ENCODE peak calls at places on chromosomes 2 and 18, in ten cellular contexts. X is immature natural killer cell; C is brain microvascular endothelial cell; I is RWPE1; Q is uterus; P is mesothelial cell of epicardium; J is cardiac fibroblast; F is sciatic nerve; K is posterior vena cava; O is activated T-helper 2 cell treated with anti-CD3 and anti-CD28 coated beads, Interferon-gamma antibody, Interleukin-2, Interleukin-4, amounts not matched to agents 10 μg/mL and 5 μg/mL and 100 μg/mL, durations not matched to agents 14 hours and 24 hours and 36 hours. A is an unnamed sample.

GRCh38 chr2:241017228-241017940 is 19.0 kb downstream of the SNED1 start:
- DNase-seq in X (no peak), C (no peak), I (no peak), Q (no peak), P (no peak), J (no peak), F (peak; percentile 42), K (no peak), O (peak; percentile 6), A (no peak)

GRCh38 chr2:12965540-12966269 is 249.0 kb downstream of the TRIB2 start:
- DNase-seq in X (peak; percentile 22), C (peak; percentile 25), I (peak; percentile 49), Q (no peak), P (no peak), J (peak; percentile 67), F (no peak), K (no peak), O (no peak), A (peak; percentile 24)

GRCh38 chr2:70851704-70852103 is 16.1 kb upstream of the CD207 start:
- DNase-seq in X (peak; percentile 70), C (no peak), I (no peak), Q (no peak), P (peak; percentile 13), J (no peak), F (no peak), K (no peak), O (peak; percentile 27), A (no peak)

GRCh38 chr2:77479895-77480294 is 42.3 kb downstream of the LRRTM4 start:
- DNase-seq in X (no peak), C (no peak), I (no peak), Q (no peak), P (no peak), J (no peak), F (no peak), K (no peak), O (no peak), A (no peak)

GRCh38 chr2:217092710-217093379 is 233.0 kb upstream of the TNP1 start:
- DNase-seq in X (no peak), C (no peak), I (no peak), Q (no peak), P (no peak), J (no peak), F (no peak), K (no peak), O (no peak), A (no peak)

GRCh38 chr18:2846241-2846637 is 567 bp upstream of the EMILIN2 start:
- DNase-seq in X (no peak), C (peak; percentile 10), I (peak; percentile 23), Q (no peak), P (no peak), J (peak; percentile 35), F (peak; percentile 66), K (peak; percentile 85), O (no peak), A (peak; percentile 20)

GRCh38 chr2:134306521-134306920 is 52.6 kb downstream of the MGAT5 start:
- DNase-seq in X (no peak), C (no peak), I (peak; percentile 16), Q (no peak), P (no peak), J (no peak), F (no peak), K (no peak), O (no peak), A (no peak)

GRCh38 chr2:85933753-85934594 is 45.2 kb upstream of the ST3GAL5 start:
- DNase-seq in X (no peak), C (peak; percentile 92), I (no peak), Q (no peak), P (no peak), J (peak; percentile 93), F (no peak), K (no peak), O (no peak), A (no peak)

GRCh38 chr2:60806988-60807681 is 51.1 kb downstream of the PAPOLG start:
- DNase-seq in X (no peak), C (peak; percentile 81), I (no peak), Q (no peak), P (peak; percentile 32), J (peak; percentile 41), F (no peak), K (no peak), O (no peak), A (peak; percentile 47)

GRCh38 chr18:9103488-9103887 is 989 bp downstream of the NDUFV2 start:
- DNase-seq in X (no peak), C (no peak), I (no peak), Q (no peak), P (no peak), J (peak; percentile 50), F (no peak), K (no peak), O (no peak), A (peak; percentile 45)

GRCh38 chr2:172790404-172790803 is 54.8 kb downstream of the RAPGEF4 start:
- DNase-seq in X (no peak), C (no peak), I (no peak), Q (no peak), P (no peak), J (no peak), F (no peak), K (no peak), O (no peak), A (no peak)

GRCh38 chr2:144330951-144331651 is 188.8 kb downstream of the ZEB2 start:
- DNase-seq in X (peak; percentile 15), C (no peak), I (no peak), Q (no peak), P (no peak), J (no peak), F (no peak), K (no peak), O (no peak), A (no peak)

GRCh38 chr2:242022550-242023290 is 153.2 kb downstream of the RTP5 start:
- DNase-seq in X (no peak), C (no peak), I (no peak), Q (peak; percentile 5), P (no peak), J (no peak), F (peak; percentile 30), K (no peak), O (no peak), A (no peak)

GRCh38 chr2:112465373-112465772 is 16.6 kb upstream of the TTL start:
- DNase-seq in X (no peak), C (peak; percentile 4), I (no peak), Q (no peak), P (no peak), J (peak; percentile 29), F (no peak), K (no peak), O (no peak), A (no peak)

GRCh38 chr2:225493420-225494099 is 94.0 kb downstream of the NYAP2 start:
- DNase-seq in X (no peak), C (no peak), I (no peak), Q (no peak), P (no peak), J (no peak), F (no peak), K (no peak), O (no peak), A (no peak)

GRCh38 chr2:28633739-28634138 is 117.9 kb upstream of the PPP1CB start:
- DNase-seq in X (no peak), C (peak; percentile 93), I (peak; percentile 79), Q (peak; percentile 63), P (no peak), J (peak; percentile 82), F (no peak), K (no peak), O (no peak), A (no peak)

GRCh38 chr2:217162533-217162932 is 302.7 kb upstream of the TNP1 start:
- DNase-seq in X (peak; percentile 18), C (peak; percentile 93), I (peak; percentile 13), Q (no peak), P (no peak), J (peak; percentile 71), F (peak; percentile 78), K (no peak), O (peak; percentile 30), A (no peak)